ENCODE peak calls at places on chromosomes 7 and 10, in eight cellular contexts. One of them, this sample, is unnamed.

GRCh38 chr7:7554647-7555575 is 11.8 kb upstream of the MIOS start:
- DNase-seq in Peyer's patch: no peak
- DNase-seq in fibroblast of lung: peak
- DNase-seq in esophagus squamous epithelium: no peak
- DNase-seq in AG04450: no peak
- DNase-seq in WERI-Rb-1: peak
- DNase-seq in tibial nerve: no peak
- DNase-seq in sigmoid colon: no peak
- DNase-seq in this sample: no peak

GRCh38 chr10:71249996-71250395 is 37.6 kb downstream of the UNC5B start:
- DNase-seq in AG04450: no peak
- DNase-seq in WERI-Rb-1: no peak
- DNase-seq in fibroblast of lung: no peak
- DNase-seq in tibial nerve: no peak
- DNase-seq in sigmoid colon: no peak
- DNase-seq in esophagus squamous epithelium: no peak
- DNase-seq in Peyer's patch: no peak
- DNase-seq in this sample: no peak

GRCh38 chr10:114471906-114472873 is 67.9 kb upstream of the AFAP1L2 start:
- DNase-seq in sigmoid colon: no peak
- DNase-seq in WERI-Rb-1: peak
- DNase-seq in AG04450: no peak
- DNase-seq in esophagus squamous epithelium: no peak
- DNase-seq in tibial nerve: no peak
- DNase-seq in fibroblast of lung: no peak
- DNase-seq in Peyer's patch: no peak
- DNase-seq in this sample: peak

GRCh38 chr7:151363182-151363581 is 21.6 kb downstream of the NUB1 start:
- DNase-seq in fibroblast of lung: no peak
- DNase-seq in sigmoid colon: no peak
- DNase-seq in AG04450: no peak
- DNase-seq in WERI-Rb-1: no peak
- DNase-seq in Peyer's patch: no peak
- DNase-seq in tibial nerve: no peak
- DNase-seq in esophagus squamous epithelium: no peak
- DNase-seq in this sample: no peak

GRCh38 chr7:154566877-154567276 is 436.0 kb downstream of the PAXIP1 start:
- DNase-seq in AG04450: no peak
- DNase-seq in WERI-Rb-1: no peak
- DNase-seq in esophagus squamous epithelium: no peak
- DNase-seq in fibroblast of lung: peak
- DNase-seq in tibial nerve: no peak
- DNase-seq in sigmoid colon: no peak
- DNase-seq in Peyer's patch: no peak
- DNase-seq in this sample: no peak

GRCh38 chr7:16933296-16934248 is 51.8 kb upstream of the AGR3 start:
- DNase-seq in WERI-Rb-1: no peak
- DNase-seq in fibroblast of lung: peak
- DNase-seq in tibial nerve: no peak
- DNase-seq in AG04450: no peak
- DNase-seq in Peyer's patch: no peak
- DNase-seq in esophagus squamous epithelium: no peak
- DNase-seq in sigmoid colon: no peak
- DNase-seq in this sample: no peak

GRCh38 chr10:2529945-2530344 is 537.4 kb upstream of the PFKP start:
- DNase-seq in Peyer's patch: no peak
- DNase-seq in fibroblast of lung: no peak
- DNase-seq in tibial nerve: no peak
- DNase-seq in AG04450: no peak
- DNase-seq in sigmoid colon: no peak
- DNase-seq in WERI-Rb-1: no peak
- DNase-seq in esophagus squamous epithelium: no peak
- DNase-seq in this sample: no peak

GRCh38 chr7:21548491-21548890 is 5.7 kb downstream of the DNAH11 start:
- DNase-seq in AG04450: no peak
- DNase-seq in sigmoid colon: no peak
- DNase-seq in Peyer's patch: no peak
- DNase-seq in fibroblast of lung: no peak
- DNase-seq in WERI-Rb-1: no peak
- DNase-seq in tibial nerve: no peak
- DNase-seq in esophagus squamous epithelium: no peak
- DNase-seq in this sample: no peak

GRCh38 chr7:101124376-101125056 is 2.4 kb upstream of the SERPINE1 start:
- DNase-seq in Peyer's patch: no peak
- DNase-seq in fibroblast of lung: peak
- DNase-seq in AG04450: peak
- DNase-seq in WERI-Rb-1: no peak
- DNase-seq in esophagus squamous epithelium: no peak
- DNase-seq in sigmoid colon: no peak
- DNase-seq in tibial nerve: no peak
- DNase-seq in this sample: no peak

GRCh38 chr7:25034136-25034535 is 54.2 kb upstream of the OSBPL3 start:
- DNase-seq in WERI-Rb-1: no peak
- DNase-seq in sigmoid colon: no peak
- DNase-seq in fibroblast of lung: no peak
- DNase-seq in esophagus squamous epithelium: no peak
- DNase-seq in AG04450: no peak
- DNase-seq in Peyer's patch: no peak
- DNase-seq in tibial nerve: no peak
- DNase-seq in this sample: no peak

GRCh38 chr10:87541114-87541513 is 36.4 kb downstream of the MINPP1 start:
- DNase-seq in sigmoid colon: no peak
- DNase-seq in AG04450: no peak
- DNase-seq in esophagus squamous epithelium: no peak
- DNase-seq in fibroblast of lung: peak
- DNase-seq in tibial nerve: no peak
- DNase-seq in WERI-Rb-1: no peak
- DNase-seq in Peyer's patch: no peak
- DNase-seq in this sample: no peak

GRCh38 chr7:38453187-38453586 is 178.0 kb downstream of the AMPH start:
- DNase-seq in sigmoid colon: no peak
- DNase-seq in AG04450: no peak
- DNase-seq in esophagus squamous epithelium: no peak
- DNase-seq in WERI-Rb-1: no peak
- DNase-seq in Peyer's patch: no peak
- DNase-seq in fibroblast of lung: no peak
- DNase-seq in tibial nerve: no peak
- DNase-seq in this sample: no peak

GRCh38 chr10:98170249-98171117 is 36.0 kb downstream of the R3HCC1L start:
- DNase-seq in sigmoid colon: no peak
- DNase-seq in tibial nerve: no peak
- DNase-seq in WERI-Rb-1: peak
- DNase-seq in fibroblast of lung: peak
- DNase-seq in AG04450: peak
- DNase-seq in Peyer's patch: peak
- DNase-seq in esophagus squamous epithelium: no peak
- DNase-seq in this sample: peak

GRCh38 chr7:127081539-127081938 is 171.2 kb downstream of the GRM8 start:
- DNase-seq in fibroblast of lung: no peak
- DNase-seq in WERI-Rb-1: no peak
- DNase-seq in tibial nerve: no peak
- DNase-seq in sigmoid colon: no peak
- DNase-seq in esophagus squamous epithelium: no peak
- DNase-seq in Peyer's patch: no peak
- DNase-seq in AG04450: no peak
- DNase-seq in this sample: no peak

GRCh38 chr10:75210193-75211006 is at the start of gene VDAC2:
- DNase-seq in sigmoid colon: peak
- DNase-seq in fibroblast of lung: peak
- DNase-seq in esophagus squamous epithelium: peak
- DNase-seq in WERI-Rb-1: peak
- DNase-seq in tibial nerve: peak
- DNase-seq in Peyer's patch: peak
- DNase-seq in AG04450: no peak
- DNase-seq in this sample: peak

GRCh38 chr10:93461807-93462178 is 20.3 kb downstream of the MYOF start:
- DNase-seq in fibroblast of lung: peak
- DNase-seq in AG04450: no peak
- DNase-seq in Peyer's patch: no peak
- DNase-seq in esophagus squamous epithelium: no peak
- DNase-seq in sigmoid colon: peak
- DNase-seq in tibial nerve: no peak
- DNase-seq in WERI-Rb-1: no peak
- DNase-seq in this sample: no peak

GRCh38 chr10:85847085-85847484 is 519.5 kb downstream of the GRID1 start:
- DNase-seq in AG04450: no peak
- DNase-seq in esophagus squamous epithelium: no peak
- DNase-seq in WERI-Rb-1: no peak
- DNase-seq in sigmoid colon: no peak
- DNase-seq in tibial nerve: no peak
- DNase-seq in Peyer's patch: no peak
- DNase-seq in fibroblast of lung: no peak
- DNase-seq in this sample: no peak

GRCh38 chr10:78307576-78307975 is 273.9 kb downstream of the RPS24 start:
- DNase-seq in AG04450: no peak
- DNase-seq in tibial nerve: no peak
- DNase-seq in WERI-Rb-1: no peak
- DNase-seq in esophagus squamous epithelium: no peak
- DNase-seq in fibroblast of lung: no peak
- DNase-seq in sigmoid colon: no peak
- DNase-seq in Peyer's patch: no peak
- DNase-seq in this sample: no peak

DNA sequence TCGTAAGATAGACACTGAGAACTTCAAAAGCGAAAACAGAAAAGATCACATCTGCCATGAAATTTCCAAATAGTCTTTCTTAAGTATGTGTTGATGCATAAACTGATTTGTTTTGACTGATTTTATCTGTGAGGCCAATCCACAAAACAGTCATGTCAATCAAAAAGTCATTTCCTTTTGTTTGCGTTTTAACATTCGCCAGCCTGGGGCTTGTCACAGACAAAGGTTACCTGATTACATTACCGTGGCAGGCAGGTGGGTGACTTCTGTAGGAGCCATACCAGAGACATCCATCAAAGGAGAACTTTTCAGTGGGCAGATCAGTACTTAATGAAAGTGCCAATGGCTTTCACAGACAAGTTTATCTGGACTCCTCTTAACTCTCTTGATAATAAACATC is 45.5 kb upstream of the BET1 start:
- DNase-seq in esophagus squamous epithelium: no peak
- DNase-seq in AG04450: no peak
- DNase-seq in fibroblast of lung: no peak
- DNase-seq in sigmoid colon: no peak
- DNase-seq in WERI-Rb-1: no peak
- DNase-seq in Peyer's patch: peak
- DNase-seq in tibial nerve: no peak
- DNase-seq in this sample: no peak
- H3K4me3 ChIP-seq in esophagus squamous epithelium: no peak
- H3K4me3 ChIP-seq in AG04450: no peak
- H3K4me3 ChIP-seq in fibroblast of lung: no peak
- H3K4me3 ChIP-seq in sigmoid colon: no peak
- H3K4me3 ChIP-seq in WERI-Rb-1: no peak
- H3K4me3 ChIP-seq in Peyer's patch: no peak
- H3K4me3 ChIP-seq in tibial nerve: no peak
- H3K4me3 ChIP-seq in this sample: no peak

DNA sequence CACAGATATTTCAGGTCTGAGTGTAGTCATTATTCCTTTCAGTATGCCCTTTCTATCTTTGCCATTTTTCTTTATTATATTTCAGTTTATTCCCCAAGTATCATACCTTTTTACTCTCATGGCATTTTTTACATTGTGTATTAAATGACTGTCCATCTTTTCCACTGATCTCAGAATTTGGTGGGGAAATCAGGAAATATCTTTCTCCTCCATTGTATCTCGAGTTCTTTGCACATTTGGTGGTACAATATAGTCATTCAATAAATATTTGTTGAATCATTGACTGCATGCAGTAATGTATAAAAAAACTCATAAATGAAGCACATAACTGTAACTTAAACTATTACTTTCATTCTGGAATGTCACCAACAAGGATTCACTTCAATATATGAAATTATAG is 354.7 kb downstream of the HGF start:
- DNase-seq in esophagus squamous epithelium: no peak
- DNase-seq in WERI-Rb-1: no peak
- DNase-seq in AG04450: no peak
- DNase-seq in tibial nerve: no peak
- DNase-seq in fibroblast of lung: peak
- DNase-seq in Peyer's patch: no peak
- DNase-seq in sigmoid colon: no peak
- DNase-seq in this sample: no peak
- H3K27ac ChIP-seq in esophagus squamous epithelium: no peak
- H3K27ac ChIP-seq in WERI-Rb-1: no peak
- H3K27ac ChIP-seq in AG04450: no peak
- H3K27ac ChIP-seq in tibial nerve: no peak
- H3K27ac ChIP-seq in fibroblast of lung: no peak
- H3K27ac ChIP-seq in Peyer's patch: no peak
- H3K27ac ChIP-seq in sigmoid colon: no peak
- H3K27ac ChIP-seq in this sample: no peak

GRCh38 chr10:1256139-1256720 is 200.0 kb downstream of the WDR37 start:
- DNase-seq in esophagus squamous epithelium: no peak
- DNase-seq in WERI-Rb-1: no peak
- DNase-seq in tibial nerve: no peak
- DNase-seq in AG04450: no peak
- DNase-seq in Peyer's patch: no peak
- DNase-seq in fibroblast of lung: no peak
- DNase-seq in sigmoid colon: no peak
- DNase-seq in this sample: no peak
- H3K4me3 ChIP-seq in esophagus squamous epithelium: no peak
- H3K4me3 ChIP-seq in WERI-Rb-1: no peak
- H3K4me3 ChIP-seq in tibial nerve: no peak
- H3K4me3 ChIP-seq in AG04450: no peak
- H3K4me3 ChIP-seq in Peyer's patch: no peak
- H3K4me3 ChIP-seq in fibroblast of lung: no peak
- H3K4me3 ChIP-seq in sigmoid colon: no peak
- H3K4me3 ChIP-seq in this sample: no peak

DNA sequence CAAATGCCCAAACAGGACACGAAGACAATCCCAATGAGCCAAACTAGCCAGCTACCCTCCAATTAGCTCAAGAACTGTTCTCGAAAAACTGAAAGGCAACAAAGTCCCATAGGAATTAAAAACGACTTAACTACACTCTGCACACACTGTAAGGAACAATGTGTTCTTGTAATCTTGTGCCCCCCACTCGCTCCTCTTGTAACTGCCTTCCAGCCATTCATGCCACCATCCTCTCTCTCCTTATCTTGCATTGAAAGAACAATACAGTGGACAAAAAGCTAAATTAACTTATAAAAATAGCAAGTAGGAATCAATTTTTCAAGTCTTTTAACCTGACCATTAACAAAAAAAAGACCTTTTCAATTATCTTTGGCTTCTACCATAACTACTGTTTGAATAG is 2.9 kb downstream of the CYTH3 start:
- DNase-seq in tibial nerve: no peak
- DNase-seq in AG04450: no peak
- DNase-seq in fibroblast of lung: no peak
- DNase-seq in WERI-Rb-1: no peak
- DNase-seq in Peyer's patch: no peak
- DNase-seq in esophagus squamous epithelium: no peak
- DNase-seq in sigmoid colon: no peak
- DNase-seq in this sample: no peak
- H3K27ac ChIP-seq in tibial nerve: peak
- H3K27ac ChIP-seq in AG04450: no peak
- H3K27ac ChIP-seq in fibroblast of lung: no peak
- H3K27ac ChIP-seq in WERI-Rb-1: no peak
- H3K27ac ChIP-seq in Peyer's patch: peak
- H3K27ac ChIP-seq in esophagus squamous epithelium: no peak
- H3K27ac ChIP-seq in sigmoid colon: no peak
- H3K27ac ChIP-seq in this sample: no peak